ENCODE peak calls at places on chromosomes 7 and 10, in ten cellular contexts. I, C, Y, A, V, R, U, Z, L and W are unnamed samples.

GRCh38 chr10:78805176-78805575 is 263.6 kb upstream of the ZMIZ1 start:
- DNase-seq in L (no peak), V (no peak), Z (peak; percentile 100), U (peak; percentile 65), I (no peak), R (no peak), A (no peak), C (peak; percentile 100), Y (no peak), W (no peak)

GRCh38 chr7:78129865-78130264 is 331.3 kb downstream of the PHTF2 start:
- DNase-seq in U (no peak), I (no peak), Z (no peak), L (no peak), V (no peak), A (no peak), R (no peak), Y (no peak), C (no peak), W (no peak)

GRCh38 chr7:50362712-50363282 is 58.3 kb downstream of the IKZF1 start:
- DNase-seq in Z (no peak), L (no peak), C (no peak), A (no peak), U (no peak), R (no peak), Y (no peak), V (no peak), I (no peak), W (no peak)

GRCh38 chr7:74175270-74175803 is 1.2 kb downstream of the EIF4H start:
- DNase-seq in Z (no peak), L (no peak), C (no peak), U (no peak), R (no peak), Y (no peak), A (no peak), I (no peak), V (no peak), W (no peak)

GRCh38 chr7:821688-822087 is 10.6 kb upstream of the SUN1 start:
- DNase-seq in U (peak; percentile 40), L (no peak), V (no peak), Z (no peak), R (no peak), A (no peak), I (no peak), Y (no peak), C (no peak), W (no peak)

GRCh38 chr10:132708441-132708840 is 77.5 kb downstream of the NKX6-2 start:
- DNase-seq in R (peak; percentile 72), Y (no peak), U (no peak), C (no peak), L (no peak), I (peak; percentile 21), A (no peak), V (no peak), Z (no peak), W (no peak)

GRCh38 chr10:101358706-101359300 is 4.8 kb downstream of the BTRC start:
- DNase-seq in L (no peak), R (no peak), U (no peak), A (no peak), C (no peak), Z (peak; percentile 64), I (no peak), V (no peak), Y (no peak), W (no peak)

GRCh38 chr7:38171558-38172403 is 6.3 kb upstream of the STARD3NL start:
- DNase-seq in V (no peak), L (no peak), Z (no peak), C (no peak), Y (peak; percentile 9), I (no peak), R (no peak), A (no peak), U (no peak), W (no peak)

GRCh38 chr7:133364959-133365680 is 112.2 kb downstream of the EXOC4 start:
- DNase-seq in U (no peak), I (no peak), V (no peak), A (no peak), L (no peak), R (no peak), C (no peak), Y (no peak), Z (no peak), W (no peak)

GRCh38 chr10:96377816-96378294 is 19.1 kb upstream of the OPALIN start:
- DNase-seq in R (no peak), C (no peak), A (no peak), Z (peak; percentile 76), V (no peak), L (no peak), Y (no peak), I (no peak), U (peak; percentile 52), W (no peak)

GRCh38 chr10:89022734-89023133 is 32.1 kb downstream of the FAS start:
- DNase-seq in Z (no peak), I (no peak), C (no peak), A (no peak), Y (no peak), U (peak; percentile 49), V (no peak), L (no peak), R (no peak), W (no peak)

DNA sequence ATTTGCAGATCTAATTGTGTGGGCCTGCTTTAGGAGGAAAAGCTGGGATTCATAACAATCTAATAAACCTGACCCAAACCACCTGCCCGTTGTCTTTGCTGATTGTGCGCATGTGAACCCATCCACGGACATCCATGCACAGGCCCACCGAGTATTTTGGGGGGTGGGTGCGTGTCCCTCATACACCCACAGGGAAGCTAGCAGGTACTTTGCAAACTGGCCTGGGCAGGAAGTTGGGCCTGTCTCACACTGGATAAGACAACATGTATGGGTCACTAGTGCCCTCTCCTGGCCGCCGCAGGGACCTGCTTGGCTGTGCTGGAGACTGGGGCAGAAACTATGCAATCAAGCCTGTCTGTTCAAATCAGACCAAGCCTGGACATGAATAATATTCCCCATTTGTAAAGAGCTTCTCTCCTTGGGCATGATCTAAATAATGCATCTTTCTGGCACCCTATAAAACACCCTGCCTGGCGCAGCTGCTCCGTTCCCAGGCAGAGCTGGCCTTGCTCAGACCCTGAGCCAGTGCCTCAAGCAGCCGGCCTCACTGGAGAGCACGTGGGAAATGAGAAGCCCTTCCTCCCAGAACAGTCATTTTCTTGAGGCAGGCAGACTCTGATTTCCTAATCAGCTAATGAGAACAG is 15.8 kb downstream of the ECHDC3 start:
- DNase-seq in I (peak; percentile 85), L (peak; percentile 84), Z (peak; percentile 86), V (peak; percentile 89), U (peak; percentile 91), Y (peak; percentile 90), A (peak; percentile 42), C (peak; percentile 64), R (peak; percentile 90), W (peak; percentile 73)
- TF ChIP-seq CTCF in I (peak; percentile 90), L (peak; percentile 69), Z (peak; percentile 95), V (peak; percentile 71), U (peak; percentile 97), Y (peak; percentile 80), A (peak; percentile 94), C (peak; percentile 95), R (peak; percentile 88), W (peak; percentile 81)

GRCh38 chr7:143374556-143374955 is 6.6 kb upstream of the ZYX start:
- DNase-seq in I (no peak), A (no peak), L (no peak), U (no peak), C (no peak), R (no peak), Y (no peak), Z (no peak), V (no peak), W (no peak)

GRCh38 chr7:143375298-143376034 is 5.7 kb upstream of the ZYX start:
- DNase-seq in U (no peak), Y (no peak), C (no peak), L (no peak), V (no peak), I (peak; percentile 83), Z (no peak), A (no peak), R (no peak), W (no peak)

GRCh38 chr7:143376396-143376795 is 4.7 kb upstream of the ZYX start:
- DNase-seq in C (no peak), Z (no peak), Y (no peak), V (no peak), L (no peak), I (no peak), A (no peak), U (no peak), R (no peak), W (no peak)

GRCh38 chr7:143372070-143372469 is 9.1 kb upstream of the ZYX start:
- DNase-seq in L (no peak), Y (no peak), C (no peak), U (peak; percentile 86), V (no peak), I (peak; percentile 72), Z (no peak), A (no peak), R (peak; percentile 95), W (no peak)

GRCh38 chr7:143373255-143373794 is 7.8 kb upstream of the ZYX start:
- DNase-seq in A (no peak), U (no peak), C (no peak), L (no peak), R (no peak), I (no peak), Z (no peak), Y (no peak), V (no peak), W (no peak)
- TF ChIP-seq CTCF in A (no peak), U (no peak), C (peak; percentile 20), L (no peak), R (no peak), I (no peak), Z (peak; percentile 7), Y (no peak), V (no peak), W (no peak)

DNA sequence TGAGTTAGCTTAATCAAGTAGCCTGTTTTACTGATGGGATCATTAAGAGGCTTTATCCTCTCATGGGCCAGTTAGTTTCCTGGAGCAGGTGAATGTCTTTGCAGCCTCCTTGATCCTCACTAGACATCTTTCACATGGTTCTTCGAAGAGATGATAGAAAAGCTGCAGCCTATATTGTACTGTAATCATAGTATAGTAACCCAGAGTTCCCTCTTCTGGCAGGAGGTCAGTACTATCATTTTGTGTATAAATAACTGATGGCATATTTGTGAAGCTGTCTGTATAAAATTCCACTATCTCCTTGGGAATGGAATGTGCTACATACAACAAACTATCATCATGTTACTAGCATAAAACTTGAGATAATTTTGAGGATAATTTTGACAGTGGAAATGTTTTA is 123.8 kb upstream of the PRPS1L1 start:
- DNase-seq in I (no peak), C (no peak), U (no peak), V (no peak), Z (no peak), L (no peak), R (no peak), Y (no peak), A (no peak), W (no peak)
- TF ChIP-seq CTCF in I (no peak), C (no peak), U (peak; percentile 25), V (no peak), Z (no peak), L (no peak), R (no peak), Y (no peak), A (no peak), W (no peak)

DNA sequence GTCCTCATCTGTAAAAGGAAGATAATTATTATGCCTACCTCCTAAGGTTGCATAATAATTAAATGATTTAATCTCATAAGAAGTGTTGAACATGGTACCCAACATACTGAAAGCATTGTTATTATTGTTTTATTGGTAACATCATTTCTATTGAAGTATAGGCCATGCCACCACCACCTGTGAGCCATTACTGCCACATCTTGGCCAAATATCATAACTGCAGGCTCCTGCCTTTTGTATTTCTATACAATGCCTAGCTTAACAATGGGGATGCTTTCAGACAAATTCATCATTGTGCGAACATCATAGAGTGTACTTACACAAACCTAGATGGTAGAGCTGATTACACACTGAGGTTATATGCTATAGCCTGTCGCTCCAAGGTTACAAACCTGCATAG is 61.1 kb upstream of the NPSR1 start:
- DNase-seq in Z (no peak), I (no peak), A (no peak), R (no peak), L (no peak), Y (no peak), V (peak; percentile 22), C (no peak), U (peak; percentile 16), W (no peak)
- TF ChIP-seq CTCF in Z (no peak), I (no peak), A (no peak), R (no peak), L (no peak), Y (peak; percentile 20), V (no peak), C (no peak), U (peak; percentile 74), W (no peak)